ENCODE peak calls at places on chromosomes 7 and 10, in four cellular contexts. P, O, L and R are unnamed samples.

GRCh38 chr7:32928785-32929184 is 28.5 kb upstream of the FKBP9 start:
- DNase-seq in O (no peak), P (no peak), L (no peak), R (no peak)

GRCh38 chr10:33160151-33160550 is 174.3 kb downstream of the NRP1 start:
- DNase-seq in O (no peak), L (no peak), P (no peak), R (no peak)

GRCh38 chr7:12647364-12648219 is 39.8 kb upstream of the ARL4A start:
- DNase-seq in P (peak; percentile 64), O (peak; percentile 28), L (no peak), R (no peak)

GRCh38 chr7:12297709-12298108 is 86.6 kb downstream of the TMEM106B start:
- DNase-seq in L (no peak), O (no peak), P (no peak), R (no peak)

GRCh38 chr7:139362302-139362701 is 2.6 kb downstream of the LUC7L2 start:
- DNase-seq in L (no peak), O (no peak), P (no peak), R (no peak)

GRCh38 chr10:14653271-14654161 is 121.2 kb downstream of the FAM107B start:
- DNase-seq in L (no peak), O (peak; percentile 40), P (peak; percentile 80), R (no peak)

GRCh38 chr10:129161184-129161583 is 305.9 kb upstream of the MGMT start:
- DNase-seq in L (no peak), O (no peak), P (no peak), R (no peak)

GRCh38 chr10:25261571-25261970 is 86.8 kb downstream of the GPR158 start:
- DNase-seq in O (no peak), L (no peak), P (no peak), R (no peak)

GRCh38 chr10:47378606-47379444 is 5.3 kb downstream of the ZNF488 start:
- DNase-seq in O (no peak), L (no peak), P (no peak), R (no peak)

GRCh38 chr7:127845497-127846214 is 185.6 kb downstream of the LRRC4 start:
- DNase-seq in P (no peak), O (no peak), L (no peak), R (no peak)

GRCh38 chr7:44676776-44677175 is 70.3 kb downstream of the OGDH start:
- DNase-seq in O (no peak), P (no peak), L (no peak), R (no peak)

GRCh38 chr10:21516270-21517131 is 9.0 kb downstream of the SKIDA1 start:
- DNase-seq in O (peak; percentile 60), L (no peak), P (peak; percentile 71), R (no peak)

GRCh38 chr10:132406181-132406580 is 9.2 kb downstream of the PWWP2B start:
- DNase-seq in L (no peak), P (no peak), O (no peak), R (no peak)

GRCh38 chr10:98363188-98363587 is 51.8 kb downstream of the PYROXD2 start:
- DNase-seq in O (peak; percentile 75), P (peak; percentile 36), L (no peak), R (no peak)

GRCh38 chr10:80571352-80571751 is 33.6 kb downstream of the SH2D4B start:
- DNase-seq in O (no peak), P (no peak), L (peak; percentile 43), R (no peak)

GRCh38 chr7:65966167-65966566 is 15.8 kb downstream of the GUSB start:
- DNase-seq in P (no peak), L (no peak), O (no peak), R (no peak)

GRCh38 chr7:51069411-51070083 is 247.1 kb downstream of the COBL start:
- DNase-seq in O (no peak), P (no peak), L (no peak), R (no peak)

GRCh38 chr7:101940830-101941229 is 123.4 kb downstream of the CUX1 start:
- DNase-seq in L (no peak), P (peak; percentile 72), O (peak; percentile 59), R (no peak)

GRCh38 chr7:150971242-150972048 is 6.7 kb downstream of the KCNH2 start:
- DNase-seq in P (no peak), L (no peak), O (no peak), R (no peak)

GRCh38 chr7:75762350-75762917 is 9.6 kb downstream of the CCL26 start:
- DNase-seq in L (no peak), O (no peak), P (no peak), R (no peak)

GRCh38 chr7:116231543-116232401 is 21.4 kb downstream of the TES start:
- DNase-seq in P (no peak), O (no peak), L (no peak), R (no peak)

GRCh38 chr10:97520978-97521761 is 22.4 kb downstream of the UBTD1 start:
- DNase-seq in O (peak; percentile 77), P (no peak), L (no peak), R (no peak)

GRCh38 chr10:30980951-30981616 is 50.6 kb downstream of the ZNF438 start:
- DNase-seq in O (peak; percentile 57), L (peak; percentile 83), P (peak; percentile 78), R (peak; percentile 83)

GRCh38 chr7:128168667-128169210 is 72.3 kb upstream of the LEP start:
- DNase-seq in L (peak; percentile 47), P (no peak), O (no peak), R (no peak)

GRCh38 chr7:103447073-103447960 is 1.3 kb upstream of the SLC26A5 start:
- DNase-seq in L (no peak), P (peak; percentile 56), O (peak; percentile 42), R (no peak)

GRCh38 chr7:70218006-70218405 is 619.7 kb downstream of the AUTS2 start:
- DNase-seq in L (no peak), O (no peak), P (no peak), R (no peak)

GRCh38 chr10:47409866-47410256 is 25.8 kb upstream of the ZNF488 start:
- DNase-seq in P (no peak), O (no peak), L (no peak), R (no peak)

GRCh38 chr10:119872860-119873671 is 423 bp upstream of the MCMBP start:
- DNase-seq in P (peak; percentile 89), L (peak; percentile 88), O (peak; percentile 88), R (peak; percentile 73)
- TF ChIP-seq POLR2A in P (no peak), L (peak; percentile 5), O (no peak), R (peak; percentile 32)

GRCh38 chr7:52831321-52831720 is 204.1 kb upstream of the POM121L12 start:
- DNase-seq in L (no peak), P (no peak), O (no peak), R (no peak)
- TF ChIP-seq EP300 in L (no peak), P (no peak), O (no peak), R (no peak)

DNA sequence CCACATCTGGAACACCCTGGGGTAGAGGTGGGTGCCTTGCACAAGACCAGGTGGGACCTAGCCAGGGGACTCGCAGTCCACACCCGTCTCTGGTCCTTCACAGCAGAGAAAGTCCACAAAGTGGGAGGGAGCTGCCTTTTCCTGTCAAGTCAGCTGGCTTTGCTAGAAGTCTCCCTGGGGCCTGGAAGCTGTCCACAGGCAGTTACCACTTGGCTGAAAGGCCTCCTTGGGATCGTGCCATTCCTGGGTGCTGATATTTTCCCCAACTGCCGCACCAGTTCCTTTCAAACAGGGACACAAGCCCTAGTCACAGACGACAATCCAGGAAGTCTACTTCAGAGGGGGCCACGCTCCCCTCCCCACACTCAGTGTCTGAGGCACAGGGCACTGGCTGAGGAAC is 75.4 kb downstream of the AFAP1L2 start:
- DNase-seq in L (no peak), P (peak; percentile 46), O (no peak), R (no peak)
- H3K27ac ChIP-seq in L (no peak overlapping the region), P (no peak overlapping the region), O (no peak overlapping the region), R (peak overlapping the region; percentile 65)

GRCh38 chr7:120987683-120988590 is 574 bp upstream of the CPED1 start:
- DNase-seq in L (peak; percentile 91), P (peak; percentile 86), O (peak; percentile 93), R (peak; percentile 90)
- TF ChIP-seq POLR2A in L (no peak), P (no peak), O (no peak), R (no peak)

GRCh38 chr7:86825264-86825663 is 181.6 kb downstream of the GRM3 start:
- DNase-seq in O (no peak), L (no peak), P (no peak), R (no peak)
- TF ChIP-seq EP300 in O (no peak), L (no peak), P (no peak), R (no peak)

DNA sequence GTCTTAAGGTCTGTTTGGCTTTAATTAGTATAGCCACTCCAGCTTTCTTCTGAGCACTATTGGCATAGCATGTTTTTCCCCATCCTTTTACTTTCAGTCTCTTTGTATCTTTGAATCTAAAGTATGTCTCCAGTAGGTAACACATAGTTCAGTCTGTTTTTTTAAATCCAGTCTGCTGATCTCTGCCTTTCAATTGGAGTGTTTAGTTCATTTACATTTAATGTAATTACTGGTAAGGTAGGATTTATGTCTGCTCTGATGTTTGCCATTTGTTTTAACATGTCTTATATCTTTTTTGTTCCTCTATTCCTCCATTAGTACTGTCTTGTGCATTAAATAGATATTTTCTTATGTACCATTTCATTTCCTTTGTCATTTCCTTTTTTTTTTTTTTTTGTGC is 72.5 kb downstream of the EXOC6 start:
- DNase-seq in O (no peak), L (no peak), P (no peak), R (no peak)
- H3K27ac ChIP-seq in O (no peak overlapping the region), L (no peak overlapping the region), P (no peak overlapping the region), R (no peak overlapping the region)

DNA sequence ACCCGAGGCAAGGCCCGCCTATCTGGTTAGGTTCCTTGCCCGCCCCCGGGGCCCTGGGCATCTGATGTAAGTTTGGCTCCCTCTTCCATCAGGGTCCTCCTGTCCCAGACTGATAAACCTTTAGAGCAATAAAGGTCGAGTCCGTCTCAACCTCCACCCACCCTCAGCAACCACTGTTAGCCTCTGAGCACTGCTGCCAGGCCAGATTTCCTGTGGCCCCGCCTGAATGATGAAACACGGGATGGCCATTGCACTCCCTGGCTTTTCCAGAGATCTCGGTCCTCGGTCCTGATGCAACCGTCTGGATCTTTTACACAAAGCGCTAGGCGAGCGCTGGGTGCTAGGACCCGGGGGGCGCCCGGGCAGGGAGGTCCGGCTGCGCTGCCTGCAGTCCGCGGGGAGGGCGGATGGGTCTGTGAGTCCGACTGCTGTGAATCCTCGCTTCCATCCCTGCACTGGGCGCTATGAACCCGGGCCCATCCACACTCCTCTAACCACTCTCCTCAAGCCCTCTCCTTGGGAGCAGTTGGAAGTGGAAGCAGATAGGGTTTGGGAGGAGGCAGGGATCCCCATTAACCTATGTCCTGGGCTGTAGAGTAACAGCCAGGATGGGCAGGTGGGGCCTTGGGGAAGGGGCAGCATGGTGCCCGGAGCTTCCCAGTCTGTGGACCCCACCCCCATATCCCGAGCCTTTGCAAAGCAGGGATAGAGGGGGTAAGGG is 875 bp upstream of the DDIT4 start:
- DNase-seq in L (peak; percentile 96), P (peak; percentile 87), O (peak; percentile 95), R (peak; percentile 88)
- TF ChIP-seq POLR2A in L (no peak), P (no peak), O (peak; percentile 31), R (no peak)